ENCODE peak calls at places on chromosomes 1 and 21, in five cellular contexts. W, L, J, H and B are unnamed samples.

GRCh38 chr1:40625076-40625475 is 40.4 kb downstream of the RIMS3 start:
- DNase-seq in H (peak; percentile 18), J (no peak), L (no peak), W (no peak), B (no peak)

GRCh38 chr1:3034162-3034561 is 12.9 kb downstream of the ACTRT2 start:
- DNase-seq in H (no peak), W (no peak), J (no peak), L (no peak), B (no peak)

GRCh38 chr1:31717341-31717740 is 13.5 kb upstream of the COL16A1 start:
- DNase-seq in W (no peak), L (no peak), H (no peak), J (no peak), B (no peak)

GRCh38 chr1:108194051-108194450 is 6.1 kb downstream of the SLC25A24 start:
- DNase-seq in H (no peak), J (no peak), W (no peak), L (no peak), B (no peak)

GRCh38 chr21:17463441-17463840 is 49.4 kb upstream of the CXADR start:
- DNase-seq in W (no peak), H (peak; percentile 40), L (no peak), J (no peak), B (no peak)

GRCh38 chr1:223403184-223403815 is 10.1 kb downstream of the CCDC185 start:
- DNase-seq in J (no peak), L (no peak), W (no peak), H (no peak), B (no peak)

GRCh38 chr1:51731998-51732397 is 115.1 kb downstream of the OSBPL9 start:
- DNase-seq in J (no peak), L (no peak), W (no peak), H (no peak), B (no peak)

GRCh38 chr1:21126324-21126723 is 50.4 kb downstream of the EIF4G3 start:
- DNase-seq in W (no peak), L (peak; percentile 10), H (peak; percentile 67), J (no peak), B (no peak)

DNA sequence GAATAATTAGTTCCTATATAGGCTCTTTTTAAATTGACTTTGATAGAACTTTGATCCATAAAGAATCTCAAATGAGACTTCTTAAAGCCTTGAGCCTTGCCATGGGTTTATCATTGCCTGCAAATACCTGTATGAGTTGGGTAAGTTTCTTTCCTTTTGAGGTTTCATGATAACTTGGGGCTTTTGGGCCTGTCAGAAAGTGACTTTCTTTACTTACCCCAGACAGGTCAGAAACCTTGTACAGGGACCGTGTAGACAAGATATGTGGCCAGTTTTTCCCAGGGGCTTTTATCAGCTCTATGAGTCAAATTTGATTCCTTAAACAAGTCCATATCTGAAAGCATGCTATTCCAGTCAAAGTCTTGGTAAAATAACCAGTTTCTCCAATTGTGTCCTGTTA is 17.3 kb downstream of the KCTD3 start:
- DNase-seq in H (no peak), J (no peak), L (no peak), W (no peak), B (no peak)
- TF ChIP-seq JUND in H (no peak), J (no peak), L (no peak), W (no peak), B (no peak)

GRCh38 chr21:27171704-27172103 is 204.8 kb upstream of the ADAMTS5 start:
- DNase-seq in J (no peak), L (no peak), H (no peak), W (no peak), B (no peak)

GRCh38 chr21:27168084-27168483 is 201.2 kb upstream of the ADAMTS5 start:
- DNase-seq in H (no peak), W (no peak), L (no peak), J (no peak), B (no peak)

DNA sequence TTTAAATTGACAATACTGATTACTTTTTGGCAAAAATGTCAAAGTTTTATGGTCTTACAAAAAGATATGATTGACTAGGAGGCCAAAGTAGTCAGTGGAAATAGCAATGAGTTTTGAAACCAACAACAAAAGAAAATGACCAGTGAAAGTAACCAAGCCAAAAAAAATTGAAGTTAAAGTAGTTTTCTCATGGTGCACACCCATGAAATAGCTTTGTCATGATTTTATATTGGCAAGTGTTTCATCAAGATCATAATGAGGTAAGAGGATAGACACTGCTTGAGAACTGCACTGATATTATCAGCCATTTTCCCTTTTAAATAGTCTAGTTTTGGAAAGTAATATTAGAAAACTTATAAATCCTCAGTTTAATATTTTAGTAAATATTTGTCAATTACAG is 206.2 kb upstream of the ADAMTS5 start:
- DNase-seq in L (no peak), J (no peak), H (no peak), W (no peak), B (no peak)
- TF ChIP-seq RFX5 in L (no peak), J (no peak), H (no peak), W (no peak), B (no peak)

DNA sequence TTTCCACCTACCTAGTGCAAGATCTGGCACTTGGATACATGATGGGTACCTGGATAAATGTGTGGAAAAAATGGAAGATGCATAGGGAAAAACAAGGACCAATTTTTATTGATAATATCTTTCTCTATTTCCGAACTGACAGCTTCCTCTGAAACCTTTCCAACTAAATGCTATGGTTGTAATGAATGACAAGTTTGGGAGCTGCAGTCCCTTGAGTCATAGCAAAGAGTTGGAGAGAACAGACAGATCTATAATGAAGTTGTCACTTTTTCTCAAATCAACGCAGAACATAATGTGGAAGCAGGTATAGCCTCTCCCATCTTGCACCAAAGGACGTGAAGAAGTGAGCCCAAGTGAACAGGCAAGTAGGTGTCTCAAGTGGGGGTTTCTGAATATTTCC is 296.5 kb upstream of the KAZN start:
- DNase-seq in J (no peak), H (no peak), W (no peak), L (no peak), B (no peak)
- TF ChIP-seq JUND in J (no peak), H (no peak), W (no peak), L (no peak), B (no peak)

GRCh38 chr1:62951441-62951840 is 167.5 kb downstream of the ATG4C start:
- DNase-seq in W (no peak), J (no peak), H (no peak), L (no peak), B (no peak)
- TF ChIP-seq RFX5 in W (no peak), J (no peak), H (no peak), L (no peak), B (no peak)

DNA sequence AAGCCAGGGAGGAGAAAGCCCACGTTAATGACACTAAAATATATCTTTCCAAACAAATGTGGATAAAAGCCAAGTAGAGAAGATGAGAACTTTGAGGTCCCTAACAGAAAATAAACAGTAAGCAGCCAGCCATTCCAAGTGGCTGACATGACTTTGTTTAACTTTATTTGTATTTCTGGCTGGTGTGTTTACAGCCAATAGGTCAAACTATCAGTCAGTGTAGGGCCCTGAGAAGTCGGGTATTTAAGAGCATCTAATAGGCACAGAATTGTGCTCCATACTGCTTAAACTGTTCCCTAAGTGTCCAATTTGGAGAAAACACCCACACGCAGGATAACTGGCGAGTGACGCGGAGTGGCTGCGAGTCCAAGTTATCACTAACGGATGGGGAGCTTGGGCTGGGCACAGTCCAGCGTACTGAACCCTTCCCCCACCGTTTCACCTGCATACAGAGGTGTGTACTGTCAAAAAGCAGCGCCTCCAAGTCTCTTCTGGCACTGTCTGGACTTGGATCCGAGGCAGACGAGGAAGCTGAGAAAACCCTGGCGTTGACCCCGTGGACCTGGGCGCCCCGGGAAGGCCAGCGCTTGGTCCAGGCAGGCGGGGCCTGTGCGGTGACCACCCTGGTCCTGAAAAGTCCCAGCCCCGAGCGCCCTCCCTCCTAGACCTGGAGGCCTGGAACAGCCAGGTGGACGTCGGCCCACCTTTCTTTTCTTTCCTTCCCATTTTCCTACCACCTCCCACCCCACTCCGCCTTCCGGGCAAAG is 662 bp upstream of the LGALS8 start:
- DNase-seq in H (peak; percentile 54), L (no peak), W (no peak), J (no peak), B (no peak)
- TF ChIP-seq JUND in H (no peak), L (no peak), W (no peak), J (no peak), B (no peak)

DNA sequence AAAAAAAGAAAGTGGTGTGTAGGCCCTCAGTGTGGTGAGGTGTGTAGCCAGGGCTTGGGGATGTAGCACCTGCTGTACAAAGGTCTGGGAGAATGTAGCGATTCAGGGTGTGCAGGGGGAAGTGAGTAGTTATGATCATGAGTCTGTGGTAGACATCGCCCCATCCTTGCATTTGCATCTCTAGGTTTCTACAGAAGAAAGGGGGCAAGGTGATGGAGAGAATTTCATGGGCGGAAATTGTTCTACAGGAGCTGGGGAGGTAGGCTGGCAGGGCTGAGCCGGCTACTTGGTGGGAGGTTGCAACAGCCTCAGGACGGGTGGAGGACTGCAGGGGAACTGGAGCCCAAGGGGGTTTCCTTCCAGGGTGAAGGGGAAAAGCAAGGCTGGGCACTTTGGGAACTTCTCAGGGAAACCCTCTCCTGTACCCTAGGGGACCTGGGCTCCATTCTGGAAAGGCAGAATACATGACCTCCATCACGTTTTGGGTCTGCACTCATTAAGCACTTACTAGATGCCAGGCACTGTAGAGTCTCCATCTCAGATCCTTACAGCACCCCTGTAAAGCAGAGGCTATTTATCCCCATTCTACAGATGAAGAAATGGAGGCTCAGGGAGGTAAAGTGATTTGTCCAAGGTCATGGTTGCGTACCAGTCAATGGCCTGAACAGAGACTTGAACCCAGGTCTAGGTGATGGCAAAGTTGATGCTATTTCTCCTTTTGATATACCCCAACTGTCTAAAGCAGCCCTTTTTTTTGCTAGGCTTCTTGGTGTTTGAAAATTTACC is 14.5 kb upstream of the TNFRSF1B start:
- DNase-seq in J (no peak), W (no peak), L (no peak), H (no peak), B (peak; percentile 98)
- TF ChIP-seq RFX5 in J (no peak), W (no peak), L (no peak), H (no peak), B (no peak)

DNA sequence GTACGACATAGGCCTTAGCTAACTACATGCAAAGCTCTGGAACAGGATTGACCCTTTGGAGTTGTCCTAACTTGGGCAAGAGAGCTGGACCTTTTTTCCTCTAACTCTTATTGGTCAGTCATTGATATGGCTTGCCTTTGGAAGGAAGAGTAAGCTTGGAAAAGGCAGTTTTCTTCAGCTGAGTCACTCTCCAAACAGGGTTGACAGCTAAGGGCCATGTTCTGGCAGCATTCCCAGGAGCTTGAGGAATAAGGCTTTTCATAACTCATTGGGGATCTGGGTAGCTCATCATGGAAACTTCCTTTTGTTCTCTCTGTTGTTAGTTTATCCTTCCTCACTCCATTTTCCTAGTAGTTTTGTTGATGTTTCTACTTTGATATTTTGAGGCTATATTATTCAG is 14.5 kb upstream of the ERRFI1 start:
- DNase-seq in H (peak; percentile 96), L (no peak), J (no peak), W (no peak), B (no peak)
- TF ChIP-seq JUND in H (peak; percentile 65), L (no peak), J (peak; percentile 76), W (peak; percentile 62), B (no peak)